ENCODE peak calls at places on chromosomes 4 and X, in four cellular contexts. V is foreskin fibroblast, W is fibroblast of mammary gland, E is keratinocyte. F is an unnamed sample.

GRCh38 chrX:129318375-129318774 is 204.9 kb downstream of the SMARCA1 start:
- DNase-seq in V (peak; percentile 10), W (peak; percentile 29), E (no peak), F (peak; percentile 31)

GRCh38 chrX:7515681-7516413 is 327.1 kb upstream of the VCX start:
- DNase-seq in V (peak; percentile 68), W (peak; percentile 67), E (peak; percentile 7), F (no peak)

GRCh38 chrX:149032449-149032848 is 472.7 kb downstream of the IDS start:
- DNase-seq in V (peak; percentile 0), W (no peak), E (no peak), F (no peak)

GRCh38 chr4:119788334-119789266 is 160.0 kb upstream of the PDE5A start:
- DNase-seq in V (no peak), W (no peak), E (no peak), F (no peak)

GRCh38 chrX:150752124-150752523 is 58.9 kb downstream of the MTMR1 start:
- DNase-seq in V (no peak), W (no peak), E (no peak), F (no peak)

GRCh38 chr4:16573744-16574143 is 324.7 kb downstream of the LDB2 start:
- DNase-seq in V (peak; percentile 66), W (peak; percentile 76), E (no peak), F (peak; percentile 80)

GRCh38 chr4:2432991-2433530 is 14.3 kb downstream of the CFAP99 start:
- DNase-seq in V (peak; percentile 79), W (peak; percentile 40), E (no peak), F (peak; percentile 59)

GRCh38 chrX:19602866-19603620 is 87.7 kb upstream of the MAP3K15 start:
- DNase-seq in V (peak; percentile 51), W (peak; percentile 83), E (peak; percentile 17), F (peak; percentile 77)

GRCh38 chrX:1358793-1359476 is 22.4 kb downstream of the IL3RA start:
- DNase-seq in V (no peak), W (no peak), E (no peak), F (no peak)

GRCh38 chr4:80237992-80238391 is 28.5 kb upstream of the FGF5 start:
- DNase-seq in V (peak; percentile 96), W (peak; percentile 96), E (peak; percentile 45), F (peak; percentile 90)

GRCh38 chr4:113878718-113879117 is 100.7 kb downstream of the ARSJ start:
- DNase-seq in V (peak; percentile 56), W (peak; percentile 25), E (no peak), F (peak; percentile 57)

GRCh38 chr4:110978761-110979160 is 355.9 kb upstream of the PITX2 start:
- DNase-seq in V (no peak), W (no peak), E (no peak), F (no peak)

GRCh38 chr4:105234582-105234981 is 87.9 kb downstream of the TET2 start:
- DNase-seq in V (no peak), W (no peak), E (no peak), F (peak; percentile 10)

GRCh38 chrX:74383611-74384010 is 37.7 kb upstream of the SLC16A2 start:
- DNase-seq in V (peak; percentile 72), W (peak; percentile 60), E (no peak), F (peak; percentile 53)

GRCh38 chrX:781216-782211 is 150.9 kb downstream of the SHOX start:
- DNase-seq in V (no peak), W (no peak), E (no peak), F (no peak)

GRCh38 chrX:10190367-10190766 is 33.6 kb downstream of the CLCN4 start:
- DNase-seq in V (peak; percentile 76), W (peak; percentile 79), E (no peak), F (peak; percentile 80)

GRCh38 chr4:87093443-87094123 is 126.8 kb downstream of the KLHL8 start:
- DNase-seq in V (peak; percentile 55), W (peak; percentile 54), E (peak; percentile 58), F (peak; percentile 61)

GRCh38 chr4:17260395-17260907 is 251.4 kb downstream of the QDPR start:
- DNase-seq in V (no peak), W (no peak), E (no peak), F (no peak)

GRCh38 chrX:76802698-76803097 is 375.2 kb downstream of the MAGEE1 start:
- DNase-seq in V (no peak), W (peak; percentile 5), E (no peak), F (no peak)

GRCh38 chr4:85446462-85446861 is 28.5 kb upstream of the ARHGAP24 start:
- DNase-seq in V (no peak), W (no peak), E (no peak), F (no peak)

GRCh38 chr4:143186202-143186601 is 1.5 kb downstream of the USP38 start:
- DNase-seq in V (peak; percentile 38), W (peak; percentile 59), E (no peak), F (no peak)

GRCh38 chrX:16785247-16786138 is 773 bp upstream of the TXLNG start:
- DNase-seq in V (no peak), W (no peak), E (no peak), F (no peak)

GRCh38 chr4:55437356-55437796 is 41.6 kb downstream of the TMEM165 start:
- DNase-seq in V (peak; percentile 51), W (peak; percentile 70), E (no peak), F (peak; percentile 48)

GRCh38 chr4:119834901-119835300 is 206.3 kb upstream of the PDE5A start:
- DNase-seq in V (no peak), W (no peak), E (no peak), F (peak; percentile 18)

GRCh38 chr4:162706051-162706450 is 460.6 kb downstream of the NAF1 start:
- DNase-seq in V (no peak), W (no peak), E (no peak), F (no peak)
- H3K4me3 ChIP-seq in V (no peak overlapping the region), W (no peak overlapping the region), E (no peak overlapping the region), F (no peak overlapping the region)

GRCh38 chrX:50905334-50905733 is 5.2 kb upstream of the BMP15 start:
- DNase-seq in V (no peak), W (no peak), E (no peak), F (no peak)
- TF ChIP-seq CTCF in V (no peak), W (peak; percentile 30), E (peak; percentile 33), F (peak; percentile 19)

DNA sequence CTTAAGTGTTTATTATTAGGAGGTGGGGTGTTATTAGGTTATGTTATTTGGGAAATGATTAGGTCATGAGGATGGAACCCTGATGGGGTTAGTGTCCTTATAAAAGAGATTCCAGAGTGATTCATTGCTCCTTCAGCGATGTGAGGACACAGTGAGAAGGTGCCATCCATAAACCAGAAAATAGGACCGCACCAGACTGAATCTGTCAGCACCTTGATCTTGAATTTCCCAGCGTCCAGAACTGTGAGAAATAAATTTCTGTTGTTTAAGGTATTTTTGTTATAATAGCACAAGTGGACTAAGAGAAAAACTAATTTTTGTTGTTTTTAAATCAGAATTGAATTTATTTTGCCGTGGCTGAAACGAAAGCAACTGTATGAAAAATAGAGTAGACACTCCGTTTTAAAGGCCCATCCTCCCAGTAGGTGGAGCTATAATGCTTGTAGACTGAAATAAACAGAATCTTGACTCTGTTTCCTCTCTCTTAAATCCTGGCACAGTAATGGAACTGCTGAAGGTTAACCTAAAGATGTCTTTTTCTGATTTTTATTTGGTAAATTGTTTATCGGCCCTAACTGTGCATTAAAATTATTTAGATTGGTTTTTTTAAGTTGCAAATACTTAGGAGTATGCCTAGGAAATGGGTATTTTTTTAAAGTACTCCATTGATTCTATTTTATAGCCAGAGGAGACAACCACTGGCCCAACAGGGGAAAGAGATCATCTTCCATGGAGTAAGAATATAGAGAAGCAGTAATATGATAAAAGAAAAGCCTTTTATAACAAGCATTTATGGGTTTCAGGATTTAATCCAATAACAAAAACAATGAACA is 133.2 kb upstream of the ADAMTS3 start:
- DNase-seq in V (peak; percentile 62), W (peak; percentile 70), E (no peak), F (peak; percentile 76)
- H3K4me3 ChIP-seq in V (peak overlapping the region; percentile 45), W (peak overlapping the region; percentile 60), E (peak overlapping the region; percentile 26), F (peak overlapping the region; percentile 47)

GRCh38 chrX:25968920-25969319 is 169.2 kb upstream of the MAGEB18 start:
- DNase-seq in V (peak; percentile 9), W (peak; percentile 2), E (peak; percentile 4), F (peak; percentile 1)
- TF ChIP-seq CTCF in V (no peak), W (peak; percentile 31), E (peak; percentile 65), F (peak; percentile 42)

DNA sequence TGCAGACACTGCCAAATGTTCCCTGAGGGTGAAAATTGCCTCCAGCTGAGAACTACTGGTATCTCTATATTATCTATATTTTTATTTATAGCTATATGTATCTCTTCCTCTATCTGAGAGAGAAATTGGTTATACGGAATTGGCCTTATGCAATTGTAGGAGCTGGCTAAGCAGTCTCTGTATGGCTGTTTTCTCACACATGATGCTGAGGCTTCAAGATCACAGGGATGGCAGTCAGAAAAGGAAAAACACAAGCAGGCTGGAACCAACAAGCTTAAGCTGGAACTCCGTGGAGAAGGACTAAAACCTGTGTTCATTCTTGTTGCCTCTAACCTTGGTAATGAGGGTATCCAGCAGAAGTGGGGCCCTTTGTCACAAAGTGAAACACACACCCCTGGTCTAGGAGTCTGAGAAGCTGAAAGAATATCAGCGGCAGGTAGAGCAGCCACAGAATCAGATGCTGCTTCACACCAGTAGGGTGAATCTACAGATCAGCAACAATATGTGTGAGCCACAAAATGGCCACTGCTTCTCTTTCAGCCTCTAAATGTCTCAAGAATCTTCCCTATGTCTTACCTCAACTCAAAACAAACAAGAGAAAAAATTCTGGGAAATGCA is 166.5 kb upstream of the PPP1R2C start:
- DNase-seq in V (no peak), W (no peak), E (no peak), F (no peak)
- H3K4me3 ChIP-seq in V (no peak overlapping the region), W (no peak overlapping the region), E (no peak overlapping the region), F (no peak overlapping the region)

GRCh38 chrX:101460669-101461068 is 24.6 kb upstream of the ARMCX4 start:
- DNase-seq in V (peak; percentile 16), W (peak; percentile 26), E (no peak), F (no peak)

GRCh38 chrX:101462892-101463291 is 22.4 kb upstream of the ARMCX4 start:
- DNase-seq in V (peak; percentile 25), W (peak; percentile 39), E (no peak), F (peak; percentile 22)
- TF ChIP-seq CTCF in V (peak; percentile 33), W (peak; percentile 44), E (peak; percentile 42), F (peak; percentile 42)

GRCh38 chr4:163367651-163368050 is 24.0 kb downstream of the NPY5R start:
- DNase-seq in V (no peak), W (no peak), E (no peak), F (no peak)

DNA sequence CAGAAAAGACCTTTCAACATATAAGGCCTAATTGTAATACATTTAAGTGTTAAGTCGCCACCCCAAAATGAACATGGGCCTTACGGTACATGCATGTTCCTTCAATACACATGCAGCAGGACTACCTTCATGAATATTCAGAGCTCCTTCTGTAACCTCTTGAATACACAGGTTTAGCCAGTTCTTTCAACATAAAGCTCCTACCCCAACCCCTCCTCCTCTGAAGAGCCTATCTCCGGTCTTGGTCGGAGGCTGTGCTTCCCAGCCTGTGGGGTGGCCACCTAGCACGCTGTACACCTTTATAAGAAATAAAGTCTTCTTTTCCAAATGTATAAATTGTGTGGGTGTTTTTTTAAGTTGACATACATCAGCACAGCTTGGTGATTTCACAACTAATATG is 28.3 kb downstream of the NPY5R start:
- DNase-seq in V (no peak), W (no peak), E (no peak), F (no peak)
- H3K4me3 ChIP-seq in V (no peak overlapping the region), W (no peak overlapping the region), E (no peak overlapping the region), F (no peak overlapping the region)

GRCh38 chr4:140049024-140049923 is 104.7 kb downstream of the MAML3 start:
- DNase-seq in V (peak; percentile 63), W (peak; percentile 49), E (no peak), F (peak; percentile 68)
- TF ChIP-seq CTCF in V (no peak), W (peak; percentile 7), E (peak; percentile 59), F (no peak)

DNA sequence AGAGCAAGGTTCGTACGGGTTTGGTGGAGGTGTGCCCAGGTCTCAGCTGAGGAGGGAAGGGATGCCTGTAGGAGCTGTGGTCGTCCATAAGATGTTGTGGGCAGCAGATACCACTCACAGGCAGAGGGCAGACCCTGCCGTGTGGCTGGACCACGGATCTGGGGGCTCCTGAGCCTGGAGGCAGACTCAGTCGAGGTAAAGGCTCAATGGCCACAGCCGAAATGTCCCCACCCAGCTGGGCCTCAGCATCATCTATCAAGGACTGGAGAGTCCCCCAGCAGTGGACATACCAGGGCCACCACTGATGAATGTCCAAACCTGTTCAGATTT is 98.5 kb downstream of the DHRSX start:
- DNase-seq in V (no peak), W (no peak), E (no peak), F (no peak)
- H3K4me3 ChIP-seq in V (no peak overlapping the region), W (no peak overlapping the region), E (no peak overlapping the region), F (no peak overlapping the region)